ENCODE peak calls at places on chromosomes 11 and 22, in four cellular contexts. K, I, G and O are unnamed samples.

GRCh38 chr11:57568330-57568766 is 876 bp upstream of the UBE2L6 start:
- DNase-seq in K (peak), I (no peak), G (no peak), O (peak)

GRCh38 chr22:46233231-46233630 is 16.9 kb downstream of the CDPF1 start:
- DNase-seq in K (peak), I (no peak), G (no peak), O (no peak)

GRCh38 chr22:39482768-39483167 is 19.3 kb upstream of the MIEF1 start:
- DNase-seq in K (no peak), I (no peak), G (no peak), O (no peak)

GRCh38 chr22:44752285-44753188 is at the start of gene ARHGAP8:
- DNase-seq in K (no peak), I (no peak), G (no peak), O (no peak)

GRCh38 chr11:121221801-121222200 is 70.8 kb upstream of the SC5D start:
- DNase-seq in K (no peak), I (no peak), G (no peak), O (no peak)

GRCh38 chr22:26589845-26590524 is at the start of gene TPST2:
- DNase-seq in K (peak), I (peak), G (peak), O (peak)

GRCh38 chr11:134041791-134042696 is 26.8 kb upstream of the JAM3 start:
- DNase-seq in K (no peak), I (no peak), G (peak), O (no peak)

GRCh38 chr22:38431266-38432010 is 23.6 kb downstream of the KCNJ4 start:
- DNase-seq in K (peak), I (no peak), G (no peak), O (no peak)

GRCh38 chr11:33179431-33179830 is 18.2 kb upstream of the CSTF3 start:
- DNase-seq in K (no peak), I (no peak), G (no peak), O (peak)

GRCh38 chr22:37165940-37166674 is 16.4 kb upstream of the IL2RB start:
- DNase-seq in K (no peak), I (no peak), G (no peak), O (no peak)

GRCh38 chr11:72225411-72225951 is 914 bp downstream of the INPPL1 start:
- DNase-seq in K (no peak), I (no peak), G (no peak), O (no peak)

GRCh38 chr22:24768537-24769374 is 5.8 kb downstream of the PIWIL3 start:
- DNase-seq in K (peak), I (peak), G (peak), O (peak)

GRCh38 chr11:56917708-56918450 is 70.8 kb upstream of the OR5AK2 start:
- DNase-seq in K (no peak), I (no peak), G (no peak), O (no peak)

GRCh38 chr11:130668751-130669150 is 220.3 kb downstream of the ADAMTS15 start:
- DNase-seq in K (no peak), I (no peak), G (no peak), O (no peak)

GRCh38 chr11:111539426-111540113 is 950 bp upstream of the LAYN start:
- DNase-seq in K (no peak), I (no peak), G (peak), O (no peak)

GRCh38 chr11:31798057-31799035 is 12.8 kb downstream of the PAX6 start:
- DNase-seq in K (no peak), I (peak), G (no peak), O (no peak)

GRCh38 chr11:80163011-80163410 is 722.2 kb upstream of the TENM4 start:
- DNase-seq in K (no peak), I (no peak), G (no peak), O (no peak)

GRCh38 chr22:17974703-17975372 is 49.5 kb downstream of the MICAL3 start:
- DNase-seq in K (no peak), I (no peak), G (no peak), O (peak)

GRCh38 chr11:26730711-26731460 is 9.0 kb upstream of the SLC5A12 start:
- DNase-seq in K (no peak), I (no peak), G (no peak), O (no peak)

GRCh38 chr22:36349726-36350125 is 38.0 kb downstream of the MYH9 start:
- DNase-seq in K (no peak), I (no peak), G (no peak), O (no peak)

GRCh38 chr11:105609341-105609781 is 512 bp upstream of the GRIA4 start:
- DNase-seq in K (no peak), I (peak), G (peak), O (no peak)

GRCh38 chr11:27910186-27910941 is 197.6 kb downstream of the KIF18A start:
- DNase-seq in K (no peak), I (no peak), G (no peak), O (no peak)